ENCODE peak calls at places on chromosomes 5 and 9, in nine cellular contexts. O, I, V, C, B, L, Z, M and T are unnamed samples.
A peak's percentile ranks its signal among the peaks of the same experiment; 100 is the strongest.

GRCh38 chr5:55141945-55142690 is 17.9 kb upstream of the GPX8 start:
- DNase-seq in O (no peak), I (no peak), V (no peak), C (no peak), B (no peak), L (no peak), Z (no peak), M (no peak), T (no peak)

GRCh38 chr5:473344-474192 is 30.6 kb downstream of the EXOC3 start:
- DNase-seq in O (no peak), I (no peak), V (peak; percentile 73), C (no peak), B (peak; percentile 45), L (no peak), Z (no peak), M (peak; percentile 25), T (no peak)

GRCh38 chr5:40432836-40433235 is 246.9 kb upstream of the PTGER4 start:
- DNase-seq in O (no peak), I (no peak), V (no peak), C (no peak), B (no peak), L (no peak), Z (no peak), M (no peak), T (no peak)

GRCh38 chr9:126027566-126027965 is 280.4 kb downstream of the PBX3 start:
- DNase-seq in O (no peak), I (no peak), V (no peak), C (no peak), B (no peak), L (no peak), Z (no peak), M (no peak), T (no peak)

GRCh38 chr9:37529111-37529510 is 43.4 kb downstream of the POLR1E start:
- DNase-seq in O (peak; percentile 48), I (peak; percentile 66), V (peak; percentile 92), C (no peak), B (no peak), L (peak; percentile 82), Z (no peak), M (no peak), T (no peak)

GRCh38 chr9:35490155-35490909 is 421 bp downstream of the RUSC2 start:
- DNase-seq in O (no peak), I (no peak), V (no peak), C (peak; percentile 70), B (peak; percentile 54), L (no peak), Z (peak; percentile 16), M (no peak), T (no peak)

GRCh38 chr5:137619191-137619870 is 116.6 kb downstream of the KLHL3 start:
- DNase-seq in O (no peak), I (no peak), V (no peak), C (peak; percentile 79), B (peak; percentile 43), L (no peak), Z (no peak), M (peak; percentile 96), T (peak; percentile 18)

GRCh38 chr5:137234973-137235943 is 263.9 kb downstream of the SPOCK1 start:
- DNase-seq in O (no peak), I (no peak), V (no peak), C (no peak), B (no peak), L (no peak), Z (no peak), M (no peak), T (no peak)

GRCh38 chr5:166497705-166498104 is 1793.7 kb upstream of the WWC1 start:
- DNase-seq in O (no peak), I (no peak), V (no peak), C (no peak), B (no peak), L (no peak), Z (no peak), M (no peak), T (no peak)

GRCh38 chr9:81824802-81825770 is 103.1 kb upstream of the SPATA31D4 start:
- DNase-seq in O (no peak), I (no peak), V (no peak), C (no peak), B (no peak), L (no peak), Z (no peak), M (no peak), T (no peak)

GRCh38 chr5:171607863-171608262 is 177.8 kb upstream of the SMIM23 start:
- DNase-seq in O (no peak), I (no peak), V (no peak), C (no peak), B (no peak), L (no peak), Z (no peak), M (no peak), T (no peak)

GRCh38 chr9:129237195-129237611 is 59.1 kb upstream of the IER5L start:
- DNase-seq in O (peak; percentile 54), I (peak; percentile 62), V (peak; percentile 81), C (peak; percentile 33), B (no peak), L (no peak), Z (no peak), M (peak; percentile 40), T (no peak)

GRCh38 chr5:106368021-106368420 is 1302.7 kb downstream of the EFNA5 start:
- DNase-seq in O (no peak), I (no peak), V (no peak), C (no peak), B (no peak), L (no peak), Z (no peak), M (no peak), T (no peak)

GRCh38 chr9:32782476-32783167 is 718 bp upstream of the TMEM215 start:
- DNase-seq in O (no peak), I (no peak), V (no peak), C (no peak), B (no peak), L (no peak), Z (peak; percentile 5), M (no peak), T (no peak)

GRCh38 chr5:10556893-10557746 is 6.8 kb upstream of the ANKRD33B start:
- DNase-seq in O (no peak), I (no peak), V (no peak), C (no peak), B (no peak), L (no peak), Z (no peak), M (no peak), T (no peak)

GRCh38 chr9:7259544-7260241 is 501.9 kb downstream of the KDM4C start:
- DNase-seq in O (no peak), I (no peak), V (no peak), C (no peak), B (no peak), L (no peak), Z (no peak), M (no peak), T (no peak)

GRCh38 chr9:112754578-112754977 is 4.0 kb downstream of the SNX30 start:
- DNase-seq in O (peak; percentile 2), I (no peak), V (no peak), C (no peak), B (no peak), L (peak; percentile 76), Z (no peak), M (peak; percentile 64), T (no peak)

GRCh38 chr5:99775189-99775588 is 760.0 kb upstream of the FAM174A start:
- DNase-seq in O (no peak), I (no peak), V (no peak), C (no peak), B (no peak), L (no peak), Z (no peak), M (no peak), T (no peak)

GRCh38 chr9:14903040-14903439 is 7.2 kb downstream of the FREM1 start:
- DNase-seq in O (no peak), I (no peak), V (no peak), C (no peak), B (no peak), L (no peak), Z (no peak), M (no peak), T (no peak)

GRCh38 chr5:91296691-91297143 is 86.4 kb downstream of the ARRDC3 start:
- DNase-seq in O (no peak), I (no peak), V (no peak), C (no peak), B (no peak), L (no peak), Z (no peak), M (peak; percentile 96), T (no peak)

GRCh38 chr5:45038366-45038987 is 229.7 kb downstream of the MRPS30 start:
- DNase-seq in O (no peak), I (no peak), V (no peak), C (no peak), B (peak; percentile 56), L (no peak), Z (peak; percentile 1), M (peak; percentile 29), T (no peak)

GRCh38 chr9:126611188-126611587 is 2.5 kb upstream of the LMX1B start:
- DNase-seq in O (no peak), I (no peak), V (no peak), C (peak; percentile 64), B (no peak), L (no peak), Z (no peak), M (no peak), T (no peak)

GRCh38 chr5:139574641-139575312 is 13.6 kb downstream of the UBE2D2 start:
- DNase-seq in O (no peak), I (no peak), V (no peak), C (no peak), B (no peak), L (peak; percentile 19), Z (no peak), M (peak; percentile 41), T (no peak)

GRCh38 chr5:90421136-90421535 is 11.6 kb upstream of the CETN3 start:
- DNase-seq in O (no peak), I (no peak), V (no peak), C (no peak), B (no peak), L (no peak), Z (no peak), M (peak; percentile 7), T (no peak)

GRCh38 chr9:80797841-80798688 is 891.3 kb downstream of the TLE1 start:
- DNase-seq in O (no peak), I (no peak), V (no peak), C (no peak), B (peak; percentile 64), L (no peak), Z (no peak), M (peak; percentile 54), T (peak; percentile 60)

GRCh38 chr5:122073864-122074263 is 4.2 kb downstream of the LOX start:
- DNase-seq in O (no peak), I (no peak), V (no peak), C (no peak), B (no peak), L (no peak), Z (no peak), M (no peak), T (no peak)

GRCh38 chr9:93507780-93508179 is 54.4 kb upstream of the FAM120AOS start:
- DNase-seq in O (no peak), I (no peak), V (no peak), C (no peak), B (no peak), L (no peak), Z (no peak), M (no peak), T (no peak)

GRCh38 chr5:137734962-137735530 is 843 bp downstream of the KLHL3 start:
- DNase-seq in O (no peak), I (no peak), V (peak; percentile 71), C (no peak), B (peak; percentile 47), L (peak; percentile 9), Z (peak; percentile 16), M (peak; percentile 35), T (no peak)

GRCh38 chr5:160685695-160686094 is 166.3 kb downstream of the ATP10B start:
- DNase-seq in O (no peak), I (no peak), V (no peak), C (no peak), B (peak; percentile 42), L (no peak), Z (no peak), M (no peak), T (no peak)

GRCh38 chr5:52844885-52845284 is 57.2 kb downstream of the ITGA1 start:
- DNase-seq in O (no peak), I (no peak), V (no peak), C (no peak), B (no peak), L (no peak), Z (no peak), M (peak; percentile 50), T (no peak)

GRCh38 chr9:1939926-1940368 is 75.2 kb upstream of the SMARCA2 start:
- DNase-seq in O (peak; percentile 13), I (peak; percentile 28), V (peak; percentile 72), C (no peak), B (peak; percentile 41), L (no peak), Z (no peak), M (peak; percentile 15), T (no peak)